ENCODE peak calls at places on chromosomes 4 and X, in nine cellular contexts. One of them, this sample, is unnamed.

GRCh38 chr4:11416071-11416766 is 12.5 kb downstream of the HS3ST1 start:
- DNase-seq in H54: no peak
- DNase-seq in tibial nerve: no peak
- DNase-seq in uterus: no peak
- DNase-seq in transverse colon: no peak
- DNase-seq in testis: no peak
- DNase-seq in NB4: no peak
- DNase-seq in sigmoid colon: no peak
- DNase-seq in HCT116: no peak
- DNase-seq in this sample: no peak

GRCh38 chr4:47814896-47815295 is 23.0 kb downstream of the CORIN start:
- DNase-seq in H54: no peak
- DNase-seq in tibial nerve: no peak
- DNase-seq in uterus: no peak
- DNase-seq in transverse colon: no peak
- DNase-seq in testis: no peak
- DNase-seq in NB4: no peak
- DNase-seq in sigmoid colon: no peak
- DNase-seq in HCT116: no peak
- DNase-seq in this sample: no peak

GRCh38 chrX:30612250-30612655 is 34.7 kb upstream of the TASL start:
- DNase-seq in H54: no peak
- DNase-seq in tibial nerve: no peak
- DNase-seq in uterus: no peak
- DNase-seq in transverse colon: no peak
- DNase-seq in testis: no peak
- DNase-seq in NB4: peak
- DNase-seq in sigmoid colon: no peak
- DNase-seq in HCT116: no peak
- DNase-seq in this sample: no peak

GRCh38 chr4:78990938-78991810 is 51.9 kb upstream of the PAQR3 start:
- DNase-seq in H54: no peak
- DNase-seq in tibial nerve: no peak
- DNase-seq in uterus: no peak
- DNase-seq in transverse colon: no peak
- DNase-seq in testis: no peak
- DNase-seq in NB4: no peak
- DNase-seq in sigmoid colon: no peak
- DNase-seq in HCT116: no peak
- DNase-seq in this sample: no peak

GRCh38 chr4:47209833-47210232 is 178.5 kb downstream of the GABRB1 start:
- DNase-seq in H54: no peak
- DNase-seq in tibial nerve: no peak
- DNase-seq in uterus: no peak
- DNase-seq in transverse colon: no peak
- DNase-seq in testis: no peak
- DNase-seq in NB4: no peak
- DNase-seq in sigmoid colon: no peak
- DNase-seq in HCT116: no peak
- DNase-seq in this sample: no peak

GRCh38 chrX:65985922-65986588 is 53.8 kb downstream of the VSIG4 start:
- DNase-seq in H54: peak
- DNase-seq in tibial nerve: peak
- DNase-seq in uterus: peak
- DNase-seq in transverse colon: peak
- DNase-seq in testis: peak
- DNase-seq in NB4: peak
- DNase-seq in sigmoid colon: no peak
- DNase-seq in HCT116: peak
- DNase-seq in this sample: peak

GRCh38 chrX:17860811-17861495 is at the start of gene RAI2:
- DNase-seq in H54: no peak
- DNase-seq in tibial nerve: peak
- DNase-seq in uterus: peak
- DNase-seq in transverse colon: peak
- DNase-seq in testis: peak
- DNase-seq in NB4: no peak
- DNase-seq in sigmoid colon: peak
- DNase-seq in HCT116: no peak
- DNase-seq in this sample: peak

GRCh38 chr4:113563691-113564378 is 197.7 kb downstream of the CAMK2D start:
- DNase-seq in H54: no peak
- DNase-seq in tibial nerve: no peak
- DNase-seq in uterus: no peak
- DNase-seq in transverse colon: no peak
- DNase-seq in testis: no peak
- DNase-seq in NB4: no peak
- DNase-seq in sigmoid colon: no peak
- DNase-seq in HCT116: no peak
- DNase-seq in this sample: no peak

GRCh38 chr4:123587983-123588494 is 191.4 kb downstream of the SPRY1 start:
- DNase-seq in H54: peak
- DNase-seq in tibial nerve: no peak
- DNase-seq in uterus: no peak
- DNase-seq in transverse colon: peak
- DNase-seq in testis: no peak
- DNase-seq in NB4: peak
- DNase-seq in sigmoid colon: peak
- DNase-seq in HCT116: peak
- DNase-seq in this sample: peak

GRCh38 chr4:36533944-36534343 is 252.5 kb downstream of the DTHD1 start:
- DNase-seq in H54: no peak
- DNase-seq in tibial nerve: no peak
- DNase-seq in uterus: no peak
- DNase-seq in transverse colon: no peak
- DNase-seq in testis: no peak
- DNase-seq in NB4: no peak
- DNase-seq in sigmoid colon: no peak
- DNase-seq in HCT116: no peak
- DNase-seq in this sample: no peak

GRCh38 chr4:105619193-105619931 is 66.9 kb downstream of the ARHGEF38 start:
- DNase-seq in H54: no peak
- DNase-seq in tibial nerve: peak
- DNase-seq in uterus: peak
- DNase-seq in transverse colon: peak
- DNase-seq in testis: peak
- DNase-seq in NB4: no peak
- DNase-seq in sigmoid colon: peak
- DNase-seq in HCT116: no peak
- DNase-seq in this sample: peak

GRCh38 chr4:3111461-3111860 is 37.0 kb downstream of the HTT start:
- DNase-seq in H54: peak
- DNase-seq in tibial nerve: no peak
- DNase-seq in uterus: no peak
- DNase-seq in transverse colon: no peak
- DNase-seq in testis: no peak
- DNase-seq in NB4: no peak
- DNase-seq in sigmoid colon: no peak
- DNase-seq in HCT116: no peak
- DNase-seq in this sample: no peak

GRCh38 chrX:63754141-63754859 is 30.7 kb downstream of the ARHGEF9 start:
- DNase-seq in H54: no peak
- DNase-seq in tibial nerve: no peak
- DNase-seq in uterus: no peak
- DNase-seq in transverse colon: no peak
- DNase-seq in testis: no peak
- DNase-seq in NB4: peak
- DNase-seq in sigmoid colon: no peak
- DNase-seq in HCT116: no peak
- DNase-seq in this sample: peak

GRCh38 chrX:63755892-63756291 is 29.1 kb downstream of the ARHGEF9 start:
- DNase-seq in H54: no peak
- DNase-seq in tibial nerve: no peak
- DNase-seq in uterus: no peak
- DNase-seq in transverse colon: no peak
- DNase-seq in testis: no peak
- DNase-seq in NB4: no peak
- DNase-seq in sigmoid colon: no peak
- DNase-seq in HCT116: no peak
- DNase-seq in this sample: no peak

GRCh38 chrX:63751481-63751880 is 33.5 kb downstream of the ARHGEF9 start:
- DNase-seq in H54: no peak
- DNase-seq in tibial nerve: no peak
- DNase-seq in uterus: no peak
- DNase-seq in transverse colon: no peak
- DNase-seq in testis: no peak
- DNase-seq in NB4: no peak
- DNase-seq in sigmoid colon: no peak
- DNase-seq in HCT116: no peak
- DNase-seq in this sample: no peak

GRCh38 chrX:63750846-63751245 is 34.2 kb downstream of the ARHGEF9 start:
- DNase-seq in H54: no peak
- DNase-seq in tibial nerve: no peak
- DNase-seq in uterus: no peak
- DNase-seq in transverse colon: no peak
- DNase-seq in testis: no peak
- DNase-seq in NB4: no peak
- DNase-seq in sigmoid colon: no peak
- DNase-seq in HCT116: no peak
- DNase-seq in this sample: no peak

GRCh38 chrX:63754860-63755579 is 30.0 kb downstream of the ARHGEF9 start:
- DNase-seq in H54: peak
- DNase-seq in tibial nerve: peak
- DNase-seq in uterus: peak
- DNase-seq in transverse colon: peak
- DNase-seq in testis: peak
- DNase-seq in NB4: peak
- DNase-seq in sigmoid colon: peak
- DNase-seq in HCT116: peak
- DNase-seq in this sample: peak
- TF ChIP-seq POLR2A in H54: peak
- TF ChIP-seq POLR2A in tibial nerve: peak
- TF ChIP-seq POLR2A in uterus: peak
- TF ChIP-seq POLR2A in transverse colon: peak
- TF ChIP-seq POLR2A in testis: peak
- TF ChIP-seq POLR2A in NB4: peak
- TF ChIP-seq POLR2A in sigmoid colon: peak
- TF ChIP-seq POLR2A in HCT116: peak
- TF ChIP-seq POLR2A in this sample: peak

GRCh38 chrX:100924370-100924769 is 4.3 kb downstream of the XKRX start:
- DNase-seq in H54: no peak
- DNase-seq in tibial nerve: no peak
- DNase-seq in uterus: no peak
- DNase-seq in transverse colon: no peak
- DNase-seq in testis: no peak
- DNase-seq in NB4: no peak
- DNase-seq in sigmoid colon: no peak
- DNase-seq in HCT116: no peak
- DNase-seq in this sample: no peak
- TF ChIP-seq POLR2A in H54: no peak
- TF ChIP-seq POLR2A in tibial nerve: no peak
- TF ChIP-seq POLR2A in uterus: no peak
- TF ChIP-seq POLR2A in transverse colon: no peak
- TF ChIP-seq POLR2A in testis: no peak
- TF ChIP-seq POLR2A in NB4: no peak
- TF ChIP-seq POLR2A in sigmoid colon: no peak
- TF ChIP-seq POLR2A in HCT116: no peak
- TF ChIP-seq POLR2A in this sample: no peak

GRCh38 chr4:38669233-38669632 is 5.2 kb downstream of the KLF3 start:
- DNase-seq in H54: no peak
- DNase-seq in tibial nerve: no peak
- DNase-seq in uterus: no peak
- DNase-seq in transverse colon: no peak
- DNase-seq in testis: no peak
- DNase-seq in NB4: peak
- DNase-seq in sigmoid colon: no peak
- DNase-seq in HCT116: no peak
- DNase-seq in this sample: peak

GRCh38 chr4:38665846-38666490 is 2.0 kb downstream of the KLF3 start:
- DNase-seq in H54: no peak
- DNase-seq in tibial nerve: no peak
- DNase-seq in uterus: no peak
- DNase-seq in transverse colon: no peak
- DNase-seq in testis: no peak
- DNase-seq in NB4: no peak
- DNase-seq in sigmoid colon: no peak
- DNase-seq in HCT116: no peak
- DNase-seq in this sample: peak

GRCh38 chr4:38668203-38668602 is 4.2 kb downstream of the KLF3 start:
- DNase-seq in H54: no peak
- DNase-seq in tibial nerve: no peak
- DNase-seq in uterus: no peak
- DNase-seq in transverse colon: no peak
- DNase-seq in testis: no peak
- DNase-seq in NB4: no peak
- DNase-seq in sigmoid colon: no peak
- DNase-seq in HCT116: no peak
- DNase-seq in this sample: peak

GRCh38 chr4:38664704-38665401 is 854 bp downstream of the KLF3 start:
- DNase-seq in H54: no peak
- DNase-seq in tibial nerve: peak
- DNase-seq in uterus: peak
- DNase-seq in transverse colon: peak
- DNase-seq in testis: peak
- DNase-seq in NB4: peak
- DNase-seq in sigmoid colon: peak
- DNase-seq in HCT116: no peak
- DNase-seq in this sample: peak

DNA sequence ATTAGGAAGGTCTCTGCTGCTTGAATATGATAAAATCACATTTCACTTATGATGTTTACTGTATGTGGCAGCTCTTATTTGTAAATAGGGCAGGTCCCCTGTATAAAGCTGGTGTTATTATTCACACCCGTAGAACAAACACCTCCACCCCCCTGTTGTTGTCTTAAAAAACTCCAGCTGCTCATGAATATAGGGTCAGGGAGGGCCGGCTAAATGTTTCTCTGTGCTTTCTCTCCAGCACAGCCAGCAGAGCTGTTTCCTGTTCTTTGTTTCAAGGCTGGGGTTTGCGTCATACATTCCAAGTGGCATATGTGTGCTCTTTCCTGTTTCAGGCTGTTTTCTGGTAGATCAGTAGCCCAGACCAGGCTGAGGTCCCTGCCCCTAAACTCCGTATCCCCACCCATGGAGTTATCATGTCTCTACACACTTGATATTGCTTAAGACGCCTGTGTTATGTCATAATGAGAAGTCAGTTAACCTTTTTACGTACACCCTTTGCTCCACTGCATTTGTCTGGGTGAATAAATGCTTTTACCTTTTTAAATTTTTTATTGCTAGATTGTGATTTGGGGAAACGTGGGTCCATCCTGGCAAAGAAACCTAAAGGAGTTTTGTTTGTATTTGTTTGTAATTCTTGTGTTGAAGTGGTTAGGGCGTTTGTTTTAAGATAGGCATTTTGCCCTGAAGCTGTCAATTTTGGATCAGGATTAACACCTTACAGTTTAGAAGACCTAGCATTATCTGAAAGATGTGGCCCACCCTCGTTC is 3.2 kb downstream of the KLF3 start:
- DNase-seq in H54: no peak
- DNase-seq in tibial nerve: peak
- DNase-seq in uterus: peak
- DNase-seq in transverse colon: peak
- DNase-seq in testis: peak
- DNase-seq in NB4: peak
- DNase-seq in sigmoid colon: peak
- DNase-seq in HCT116: peak
- DNase-seq in this sample: peak
- TF ChIP-seq POLR2A in H54: no peak
- TF ChIP-seq POLR2A in tibial nerve: peak
- TF ChIP-seq POLR2A in uterus: peak
- TF ChIP-seq POLR2A in transverse colon: peak
- TF ChIP-seq POLR2A in testis: no peak
- TF ChIP-seq POLR2A in NB4: no peak
- TF ChIP-seq POLR2A in sigmoid colon: peak
- TF ChIP-seq POLR2A in HCT116: peak
- TF ChIP-seq POLR2A in this sample: peak

GRCh38 chr4:127776620-127777019 is 5.5 kb upstream of the HSPA4L start:
- DNase-seq in H54: no peak
- DNase-seq in tibial nerve: no peak
- DNase-seq in uterus: no peak
- DNase-seq in transverse colon: no peak
- DNase-seq in testis: no peak
- DNase-seq in NB4: no peak
- DNase-seq in sigmoid colon: no peak
- DNase-seq in HCT116: no peak
- DNase-seq in this sample: no peak
- TF ChIP-seq POLR2A in H54: no peak
- TF ChIP-seq POLR2A in tibial nerve: no peak
- TF ChIP-seq POLR2A in uterus: no peak
- TF ChIP-seq POLR2A in transverse colon: no peak
- TF ChIP-seq POLR2A in testis: no peak
- TF ChIP-seq POLR2A in NB4: no peak
- TF ChIP-seq POLR2A in sigmoid colon: no peak
- TF ChIP-seq POLR2A in HCT116: no peak
- TF ChIP-seq POLR2A in this sample: no peak